ENCODE peak calls at places on chromosomes 1 and 21, in five cellular contexts. I is Panc1, C is ovary, D is fibroblast of pulmonary artery, G is Caco-2. M is an unnamed sample.

GRCh38 chr1:53826367-53826766 is 11.7 kb downstream of the NDC1 start:
- DNase-seq in G (no peak), D (peak), I (no peak), C (no peak), M (peak)

GRCh38 chr1:7250826-7251800 is 465.9 kb downstream of the CAMTA1 start:
- DNase-seq in D (no peak), C (no peak), G (no peak), I (no peak), M (no peak)

GRCh38 chr1:184906771-184907170 is 67.5 kb downstream of the NIBAN1 start:
- DNase-seq in C (no peak), G (no peak), D (peak), I (no peak), M (no peak)

GRCh38 chr1:112070677-112071076 is 81.2 kb upstream of the KCND3 start:
- DNase-seq in G (no peak), I (no peak), D (no peak), C (no peak), M (no peak)

GRCh38 chr1:45617618-45618017 is 6.2 kb downstream of the CCDC17 start:
- DNase-seq in G (no peak), D (peak), I (no peak), C (no peak), M (peak)

GRCh38 chr1:2348346-2349275 is 42.7 kb downstream of the MORN1 start:
- DNase-seq in G (no peak), I (no peak), D (no peak), C (no peak), M (no peak)

GRCh38 chr1:46820560-46821060 is 21.8 kb downstream of the CYP4B1 start:
- DNase-seq in I (no peak), C (no peak), G (no peak), D (no peak), M (no peak)

GRCh38 chr1:150362721-150363425 is 1.1 kb upstream of the RPRD2 start:
- DNase-seq in C (no peak), D (no peak), I (no peak), G (no peak), M (no peak)

GRCh38 chr1:112696578-112697320 is 10.2 kb downstream of the RHOC start:
- DNase-seq in D (no peak), I (no peak), G (no peak), C (no peak), M (no peak)

GRCh38 chr1:56284933-56285332 is 294.4 kb downstream of the PLPP3 start:
- DNase-seq in D (peak), C (no peak), G (peak), I (no peak), M (no peak)

GRCh38 chr1:26372039-26372438 is 511 bp downstream of the ZNF683 start:
- DNase-seq in G (no peak), C (no peak), D (no peak), I (no peak), M (no peak)

GRCh38 chr1:29579821-29580425 is 343.6 kb downstream of the PTPRU start:
- DNase-seq in C (no peak), I (no peak), G (no peak), D (peak), M (peak)

GRCh38 chr1:234875953-234876814 is 252.5 kb downstream of the TOMM20 start:
- DNase-seq in G (peak), D (peak), I (no peak), C (no peak), M (no peak)

GRCh38 chr1:225156254-225156653 is 226.8 kb downstream of the DNAH14 start:
- DNase-seq in I (no peak), C (no peak), D (peak), G (no peak), M (no peak)

GRCh38 chr1:77281491-77282186 is at the start of gene AK5:
- DNase-seq in I (no peak), C (no peak), G (peak), D (peak), M (no peak)

GRCh38 chr1:239816090-239816812 is 275.4 kb upstream of the FMN2 start:
- DNase-seq in C (peak), G (peak), I (peak), D (peak), M (no peak)

GRCh38 chr1:147581459-147581858 is 40.2 kb downstream of the BCL9 start:
- DNase-seq in I (no peak), G (no peak), C (no peak), D (no peak), M (no peak)

GRCh38 chr21:35062016-35062415 is 12.9 kb upstream of the RUNX1 start:
- DNase-seq in D (no peak), C (no peak), I (no peak), G (no peak), M (no peak)

GRCh38 chr1:20102875-20103274 is 16.5 kb downstream of the PLA2G2D start:
- DNase-seq in I (no peak), C (no peak), D (peak), G (no peak), M (no peak)

GRCh38 chr1:205014772-205015171 is 28.2 kb upstream of the CNTN2 start:
- DNase-seq in I (no peak), G (no peak), C (no peak), D (no peak), M (no peak)

GRCh38 chr1:200128081-200128480 is 100.6 kb downstream of the NR5A2 start:
- DNase-seq in C (no peak), D (no peak), I (no peak), G (no peak), M (no peak)

GRCh38 chr1:179115181-179115580 is 33.3 kb downstream of the TOR3A start:
- DNase-seq in C (no peak), I (no peak), D (no peak), G (no peak), M (no peak)

GRCh38 chr1:221555689-221556433 is 186.0 kb downstream of the DUSP10 start:
- DNase-seq in G (no peak), I (no peak), C (no peak), D (no peak), M (no peak)

GRCh38 chr1:167428418-167428817 is 89.9 kb downstream of the CD247 start:
- DNase-seq in D (peak), C (no peak), I (no peak), G (no peak), M (no peak)

GRCh38 chr1:19203440-19203839 is 6.6 kb downstream of the UBR4 start:
- DNase-seq in D (peak), C (no peak), G (no peak), I (peak), M (no peak)

GRCh38 chr1:248815407-248816034 is 10.2 kb downstream of the SH3BP5L start:
- DNase-seq in G (no peak), I (no peak), D (no peak), C (no peak), M (no peak)

GRCh38 chr1:157403203-157403602 is 149.1 kb downstream of the FCRL5 start:
- DNase-seq in C (no peak), I (no peak), D (no peak), G (peak), M (no peak)

GRCh38 chr1:101365881-101366280 is 129.1 kb downstream of the S1PR1 start:
- DNase-seq in D (no peak), I (no peak), C (no peak), G (no peak), M (no peak)

GRCh38 chr1:172533511-172534116 is 664 bp downstream of the SUCO start:
- DNase-seq in G (peak), D (peak), I (no peak), C (peak), M (no peak)
- TF ChIP-seq CTCF in G (no peak), D (no peak), I (no peak), C (no peak), M (no peak)

GRCh38 chr1:10900691-10901090 is 104.2 kb upstream of the CASZ1 start:
- DNase-seq in G (peak), C (no peak), I (no peak), D (no peak), M (no peak)

GRCh38 chr1:10901894-10902805 is 105.7 kb upstream of the CASZ1 start:
- DNase-seq in I (no peak), C (no peak), G (no peak), D (no peak), M (no peak)

GRCh38 chr1:10899490-10900264 is 103.2 kb upstream of the CASZ1 start:
- DNase-seq in D (no peak), C (no peak), I (no peak), G (no peak), M (no peak)

GRCh38 chr1:10900265-10900651 is 103.8 kb upstream of the CASZ1 start:
- DNase-seq in D (no peak), G (peak), C (no peak), I (no peak), M (no peak)

GRCh38 chr1:10901091-10901893 is 104.8 kb upstream of the CASZ1 start:
- DNase-seq in D (no peak), I (no peak), G (peak), C (no peak), M (no peak)
- H3K4me3 ChIP-seq in D (no peak), I (no peak), G (peak), C (no peak), M (no peak)

GRCh38 chr1:65985393-65986066 is 192.8 kb downstream of the PDE4B start:
- DNase-seq in D (no peak), I (no peak), G (no peak), C (no peak), M (no peak)
- TF ChIP-seq CTCF in D (no peak), I (no peak), G (no peak), C (no peak), M (no peak)

DNA sequence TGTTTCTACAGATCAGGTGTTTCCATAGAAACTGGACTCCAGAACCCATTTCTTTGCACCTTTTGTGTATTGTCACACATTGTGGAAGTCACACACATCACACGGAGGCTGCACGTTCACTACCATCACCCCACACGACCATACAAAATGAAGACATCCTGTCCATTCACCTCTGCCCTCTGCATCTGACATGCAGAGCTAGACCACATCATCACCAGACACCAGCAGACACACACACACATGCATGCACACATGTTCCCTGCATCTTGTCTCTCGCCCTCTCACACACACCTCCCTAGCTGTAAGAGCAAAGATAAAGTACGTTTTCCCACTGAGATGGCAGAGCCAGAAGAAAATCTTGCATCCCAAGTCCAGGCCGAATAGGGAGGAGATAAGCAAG is 617 bp downstream of the PRELP start:
- DNase-seq in G (no peak), I (no peak), D (no peak), C (no peak), M (no peak)
- H3K4me3 ChIP-seq in G (no peak), I (no peak), D (no peak), C (peak), M (no peak)

GRCh38 chr1:109792056-109792831 is 28.5 kb upstream of the EPS8L3 start:
- DNase-seq in G (peak), D (peak), I (no peak), C (peak), M (peak)
- TF ChIP-seq CTCF in G (no peak), D (peak), I (peak), C (no peak), M (peak)

GRCh38 chr1:189962171-189962570 is 515.5 kb downstream of the BRINP3 start:
- DNase-seq in I (no peak), C (no peak), G (no peak), D (peak), M (no peak)
- H3K4me3 ChIP-seq in I (no peak), C (no peak), G (no peak), D (no peak), M (no peak)

GRCh38 chr1:42017259-42017658 is 98.5 kb upstream of the HIVEP3 start:
- DNase-seq in I (no peak), G (no peak), C (no peak), D (no peak), M (no peak)

GRCh38 chr1:42013881-42014470 is 95.3 kb upstream of the HIVEP3 start:
- DNase-seq in I (no peak), G (no peak), D (peak), C (no peak), M (no peak)

GRCh38 chr1:42017730-42018129 is 99.0 kb upstream of the HIVEP3 start:
- DNase-seq in C (no peak), I (no peak), D (no peak), G (no peak), M (no peak)

GRCh38 chr1:42012852-42013251 is 94.1 kb upstream of the HIVEP3 start:
- DNase-seq in I (no peak), D (no peak), G (no peak), C (no peak), M (no peak)

DNA sequence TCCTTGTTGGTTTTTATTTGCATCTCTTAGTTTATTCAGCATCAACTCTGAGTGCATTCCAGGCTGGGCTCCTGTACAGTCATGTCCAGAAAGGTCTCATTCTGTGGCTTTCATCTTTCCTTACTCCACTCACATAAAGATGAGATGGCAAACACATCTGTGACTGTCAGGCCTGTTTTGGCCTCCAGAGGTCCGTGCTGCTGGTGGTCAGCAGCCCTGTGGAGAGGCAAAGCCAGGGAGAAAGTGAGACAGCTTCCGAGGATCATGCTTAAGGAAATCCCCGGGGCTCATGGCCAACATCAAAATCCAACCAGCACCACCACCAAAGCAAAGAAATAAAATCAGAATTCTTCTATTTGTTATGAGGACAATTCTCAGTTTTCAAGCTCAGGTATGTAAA is 96.1 kb upstream of the HIVEP3 start:
- DNase-seq in G (no peak), C (no peak), D (no peak), I (no peak), M (no peak)
- TF ChIP-seq CTCF in G (no peak), C (no peak), D (no peak), I (no peak), M (no peak)

GRCh38 chr1:22804969-22805671 is 94.5 kb downstream of the EPHB2 start:
- DNase-seq in G (no peak), C (no peak), D (no peak), I (no peak), M (no peak)

GRCh38 chr1:22804333-22804906 is 93.8 kb downstream of the EPHB2 start:
- DNase-seq in C (no peak), D (no peak), I (no peak), G (no peak), M (no peak)

GRCh38 chr1:22801753-22802152 is 91.1 kb downstream of the EPHB2 start:
- DNase-seq in G (no peak), C (no peak), D (no peak), I (no peak), M (no peak)

GRCh38 chr1:22805672-22806038 is 95.0 kb downstream of the EPHB2 start:
- DNase-seq in I (no peak), G (no peak), D (no peak), C (no peak), M (no peak)

GRCh38 chr1:22803833-22804232 is 93.2 kb downstream of the EPHB2 start:
- DNase-seq in I (no peak), C (no peak), G (no peak), D (no peak), M (no peak)
- H3K4me3 ChIP-seq in I (no peak), C (no peak), G (no peak), D (no peak), M (no peak)

GRCh38 chr21:39120876-39121599 is 62.2 kb downstream of the PSMG1 start:
- DNase-seq in G (peak), I (no peak), C (no peak), D (peak), M (no peak)
- TF ChIP-seq CTCF in G (no peak), I (no peak), C (no peak), D (no peak), M (no peak)

GRCh38 chr1:226547754-226548191 is 791 bp upstream of the STUM start:
- DNase-seq in D (peak), C (peak), G (peak), I (peak), M (peak)
- H3K4me3 ChIP-seq in D (no peak), C (peak), G (peak), I (no peak), M (no peak)

M was measured in HFF-Myc.